ENCODE peak calls at places on chromosome 5, in four cellular contexts. P, D, B and L are unnamed samples. For H3K36me3, the result is how much of the 10 kb centered on the place peaks cover.

GRCh38 chr5:124463840-124464239 is 282.6 kb downstream of the ZNF608 start:
- DNase-seq in P (no peak), D (no peak), B (no peak), L (no peak)

GRCh38 chr5:32027717-32028321 is 146.3 kb downstream of the GOLPH3 start:
- DNase-seq in D (peak), B (peak), P (peak), L (peak)

GRCh38 chr5:98517967-98518366 is 255.5 kb upstream of the RGMB start:
- DNase-seq in B (no peak), D (no peak), P (no peak), L (no peak)

GRCh38 chr5:13659391-13659790 is 285.1 kb downstream of the DNAH5 start:
- DNase-seq in B (no peak), P (peak), D (peak), L (peak)

GRCh38 chr5:181204561-181205401 is at the start of gene TRIM7:
- DNase-seq in P (peak), D (peak), B (no peak), L (peak)

GRCh38 chr5:88890070-88890781 is 7.2 kb upstream of the MEF2C start:
- DNase-seq in P (no peak), D (no peak), B (no peak), L (no peak)

GRCh38 chr5:139862313-139862712 is 66.7 kb downstream of the PSD2 start:
- DNase-seq in D (peak), P (no peak), B (no peak), L (no peak)

GRCh38 chr5:155620819-155621410 is 607.4 kb downstream of the KIF4B start:
- DNase-seq in P (no peak), D (no peak), B (no peak), L (no peak)

GRCh38 chr5:68169898-68170297 is 45.7 kb upstream of the PIK3R1 start:
- DNase-seq in B (no peak), P (no peak), D (no peak), L (no peak)

GRCh38 chr5:1167728-1168709 is 33.4 kb upstream of the SLC6A19 start:
- DNase-seq in B (peak), P (peak), D (peak), L (peak)

GRCh38 chr5:6399978-6400910 is 21.9 kb upstream of the MED10 start:
- DNase-seq in D (peak), P (peak), B (no peak), L (peak)

GRCh38 chr5:56264417-56265025 is 31.4 kb upstream of the ANKRD55 start:
- DNase-seq in D (peak), B (peak), P (peak), L (peak)

GRCh38 chr5:172731286-172732073 is 39.5 kb downstream of the DUSP1 start:
- DNase-seq in D (no peak), P (peak), B (peak), L (peak)

GRCh38 chr5:139658501-139658927 is 10.4 kb downstream of the CXXC5 start:
- DNase-seq in D (peak), P (no peak), B (no peak), L (peak)

GRCh38 chr5:174680901-174681565 is 43.3 kb upstream of the MSX2 start:
- DNase-seq in P (no peak), B (no peak), D (no peak), L (no peak)

GRCh38 chr5:74956278-74956677 is 90.1 kb upstream of the FAM169A start:
- DNase-seq in P (no peak), D (no peak), B (no peak), L (peak)

GRCh38 chr5:178677429-178677828 is 50.6 kb upstream of the CLK4 start:
- DNase-seq in D (no peak), B (no peak), P (peak), L (peak)

GRCh38 chr5:132928008-132928407 is 35.4 kb downstream of the AFF4 start:
- DNase-seq in B (no peak), D (no peak), P (no peak), L (no peak)

GRCh38 chr5:132927355-132927754 is 36.1 kb downstream of the AFF4 start:
- DNase-seq in B (no peak), D (no peak), P (no peak), L (no peak)

GRCh38 chr5:132926437-132926836 is 37.0 kb downstream of the AFF4 start:
- DNase-seq in D (no peak), P (no peak), B (no peak), L (no peak)
- H3K36me3 ChIP-seq in D (under half), P (under half), B (under half), L (under half)

GRCh38 chr5:157379983-157380382 is 80.0 kb upstream of the NIPAL4 start:
- DNase-seq in P (no peak), D (no peak), B (no peak), L (no peak)
- H3K36me3 ChIP-seq in P (under half), D (under half), B (under half), L (under half)

GRCh38 chr5:177526791-177527190 is 10.0 kb upstream of the DDX41 start:
- DNase-seq in D (no peak), P (no peak), B (no peak), L (no peak)
- H3K36me3 ChIP-seq in D (half or more), P (under half), B (under half), L (half or more)

GRCh38 chr5:62783374-62784057 is 204.9 kb downstream of the LRRC70 start:
- DNase-seq in B (no peak), D (no peak), P (no peak), L (no peak)
- H3K36me3 ChIP-seq in B (under half), D (under half), P (under half), L (under half)

GRCh38 chr5:169706758-169707450 is 69.8 kb downstream of the DOCK2 start:
- DNase-seq in D (peak), P (peak), B (no peak), L (peak)

GRCh38 chr5:169707714-169708113 is 70.6 kb downstream of the DOCK2 start:
- DNase-seq in B (no peak), D (no peak), P (no peak), L (no peak)

GRCh38 chr5:169706070-169706469 is 69.0 kb downstream of the DOCK2 start:
- DNase-seq in P (no peak), B (no peak), D (no peak), L (no peak)

GRCh38 chr5:169703803-169704202 is 66.7 kb downstream of the DOCK2 start:
- DNase-seq in P (no peak), D (no peak), B (no peak), L (no peak)

DNA sequence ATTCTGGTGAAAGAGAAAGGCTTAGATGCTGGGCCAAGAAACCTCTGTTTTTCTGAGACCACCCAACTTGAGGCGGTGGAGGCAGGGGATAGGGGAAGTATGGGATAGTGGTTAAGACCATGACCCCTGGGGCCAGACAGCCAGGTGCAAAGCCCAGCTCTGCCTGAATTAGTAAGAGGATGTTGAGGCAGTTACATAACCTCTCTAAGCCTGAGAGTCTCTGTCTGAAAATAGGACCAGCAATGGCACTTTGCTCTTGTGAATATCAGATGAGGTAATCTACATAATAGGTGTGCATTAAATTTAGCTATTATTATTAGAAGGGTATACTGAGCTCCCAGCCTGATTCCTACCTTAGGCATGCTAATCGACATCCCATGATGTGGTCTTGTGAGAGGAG is 68.2 kb downstream of the DOCK2 start:
- DNase-seq in D (no peak), P (no peak), B (no peak), L (no peak)
- H3K36me3 ChIP-seq in D (under half), P (under half), B (under half), L (under half)

GRCh38 chr5:103923616-103924168 is 361.1 kb upstream of the NUDT12 start:
- DNase-seq in D (no peak), B (no peak), P (no peak), L (no peak)
- H3K36me3 ChIP-seq in D (under half), B (under half), P (under half), L (under half)

GRCh38 chr5:111493031-111493430 is 19.3 kb downstream of the STARD4 start:
- DNase-seq in P (no peak), B (no peak), D (no peak), L (no peak)

GRCh38 chr5:111498346-111498745 is 14.0 kb downstream of the STARD4 start:
- DNase-seq in P (no peak), B (no peak), D (no peak), L (no peak)

GRCh38 chr5:111494350-111494999 is 17.9 kb downstream of the STARD4 start:
- DNase-seq in B (no peak), P (no peak), D (peak), L (peak)

DNA sequence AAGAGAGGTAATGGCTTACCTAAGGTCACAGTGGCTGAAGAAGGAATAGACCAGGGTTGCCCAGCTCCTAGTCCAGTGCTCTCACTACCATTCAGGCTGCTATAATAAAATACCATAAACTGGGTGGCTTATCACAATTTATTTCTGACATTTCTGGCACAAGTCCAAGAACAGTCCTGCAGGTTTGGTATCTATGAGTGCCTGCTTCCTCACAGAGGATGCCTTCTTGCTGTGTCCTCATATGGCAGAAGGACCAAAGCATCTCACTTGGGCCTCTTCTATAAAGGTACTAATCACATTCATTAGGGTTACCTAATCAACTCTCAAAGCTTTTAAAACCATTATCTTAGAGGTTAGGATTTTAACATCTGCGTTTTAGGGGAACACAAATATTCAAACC is 17.2 kb downstream of the STARD4 start:
- DNase-seq in B (no peak), P (no peak), D (no peak), L (no peak)
- H3K36me3 ChIP-seq in B (under half), P (under half), D (under half), L (under half)

DNA sequence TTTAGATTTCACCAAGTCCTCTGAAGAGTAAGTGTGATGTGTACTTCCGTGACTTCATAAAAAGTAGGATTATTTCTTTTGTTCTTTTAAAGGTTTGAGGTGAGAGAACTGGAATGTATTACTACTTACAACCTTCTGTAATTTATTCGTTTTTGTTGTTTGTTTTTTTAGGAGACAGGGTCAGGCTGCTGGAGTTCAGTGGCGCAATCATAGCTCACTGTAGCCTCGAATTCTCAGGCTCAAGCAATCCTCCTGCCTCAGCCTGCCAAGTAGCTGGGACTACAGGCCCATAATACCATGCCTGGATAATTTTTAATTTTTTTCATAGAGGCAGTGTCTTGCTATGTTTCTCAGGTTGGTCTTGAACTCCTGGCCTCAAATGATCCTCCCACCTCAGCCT is 68.3 kb upstream of the RETREG1 start:
- DNase-seq in B (no peak), P (no peak), D (no peak), L (no peak)
- H3K36me3 ChIP-seq in B (under half), P (half or more), D (half or more), L (under half)

GRCh38 chr5:38424237-38425080 is 132.0 kb downstream of the LIFR start:
- DNase-seq in P (no peak), D (no peak), B (no peak), L (no peak)

GRCh38 chr5:38422622-38423021 is 133.8 kb downstream of the LIFR start:
- DNase-seq in D (no peak), B (no peak), P (no peak), L (no peak)

GRCh38 chr5:38426493-38426892 is 130.0 kb downstream of the LIFR start:
- DNase-seq in P (peak), B (no peak), D (peak), L (peak)

GRCh38 chr5:38420691-38421395 is 135.6 kb downstream of the LIFR start:
- DNase-seq in D (peak), P (peak), B (peak), L (peak)

DNA sequence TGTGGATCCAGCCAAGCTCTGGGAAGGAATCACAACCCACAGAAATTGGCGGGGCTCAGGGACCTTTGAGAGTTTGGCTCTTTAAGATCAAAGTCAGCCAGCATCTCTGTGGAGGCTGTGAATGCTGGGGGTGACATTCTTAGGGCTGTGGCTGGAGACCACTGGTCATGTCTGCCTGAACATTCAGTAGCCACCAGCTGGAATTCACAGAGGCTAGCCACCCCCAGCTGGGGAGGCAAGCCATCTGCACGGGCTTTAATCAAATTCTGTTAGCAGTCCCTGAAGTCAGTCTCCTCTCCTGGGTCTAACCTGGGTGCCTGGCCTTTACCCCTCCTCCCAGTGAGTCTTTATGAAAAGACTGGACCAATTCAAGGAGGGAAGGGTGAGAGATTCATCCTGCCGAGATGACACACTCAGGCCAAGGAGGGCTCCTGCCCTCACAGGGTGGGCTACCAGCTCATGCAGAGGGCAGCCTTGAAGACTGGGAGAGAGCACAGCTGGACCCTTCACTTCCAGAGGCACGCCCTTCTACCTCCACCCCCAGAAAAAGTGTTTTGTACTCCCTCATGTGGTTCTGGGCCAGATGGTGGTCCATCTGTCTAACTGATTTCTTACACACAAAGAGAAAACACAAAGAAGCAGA is 132.8 kb downstream of the LIFR start:
- DNase-seq in B (no peak), P (no peak), D (no peak), L (no peak)
- H3K36me3 ChIP-seq in B (under half), P (under half), D (under half), L (under half)

GRCh38 chr5:35285435-35285834 is 55.1 kb upstream of the PRLR start:
- DNase-seq in P (peak), D (no peak), B (no peak), L (no peak)
- H3K36me3 ChIP-seq in P (under half), D (under half), B (under half), L (under half)